ENCODE peak calls at places on chromosomes 7 and 10, in four cellular contexts. One of them, this sample, is unnamed.
A peak's percentile ranks its signal among the peaks of the same experiment; 100 is the strongest.

GRCh38 chr10:44949915-44950314 is 9.7 kb upstream of the RASSF4 start:
- DNase-seq in amniotic stem cell: no peak
- DNase-seq in kidney epithelial cell: no peak
- DNase-seq in activated naive CD4-positive, alpha-beta T cell: no peak
- DNase-seq in this sample: no peak

GRCh38 chr10:93746844-93747284 is 10.9 kb upstream of the LGI1 start:
- DNase-seq in amniotic stem cell: peak; percentile 98
- DNase-seq in activated naive CD4-positive, alpha-beta T cell: no peak
- DNase-seq in kidney epithelial cell: peak; percentile 94
- DNase-seq in this sample: no peak

GRCh38 chr10:79028056-79028430 is 40.7 kb upstream of the ZMIZ1 start:
- DNase-seq in amniotic stem cell: no peak
- DNase-seq in activated naive CD4-positive, alpha-beta T cell: no peak
- DNase-seq in kidney epithelial cell: no peak
- DNase-seq in this sample: no peak

GRCh38 chr7:30708983-30709382 is 26.7 kb upstream of the CRHR2 start:
- DNase-seq in activated naive CD4-positive, alpha-beta T cell: no peak
- DNase-seq in kidney epithelial cell: no peak
- DNase-seq in amniotic stem cell: no peak
- DNase-seq in this sample: no peak

GRCh38 chr7:126727930-126728331 is 524.8 kb downstream of the GRM8 start:
- DNase-seq in amniotic stem cell: no peak
- DNase-seq in kidney epithelial cell: peak; percentile 5
- DNase-seq in activated naive CD4-positive, alpha-beta T cell: no peak
- DNase-seq in this sample: no peak

GRCh38 chr7:88539977-88540376 is 219.5 kb upstream of the ZNF804B start:
- DNase-seq in kidney epithelial cell: no peak
- DNase-seq in activated naive CD4-positive, alpha-beta T cell: no peak
- DNase-seq in amniotic stem cell: no peak
- DNase-seq in this sample: no peak

GRCh38 chr10:54853883-54854282 is 52.9 kb upstream of the PCDH15 start:
- DNase-seq in activated naive CD4-positive, alpha-beta T cell: no peak
- DNase-seq in amniotic stem cell: no peak
- DNase-seq in kidney epithelial cell: no peak
- DNase-seq in this sample: no peak

GRCh38 chr10:115871855-115872254 is 401.2 kb downstream of the GFRA1 start:
- DNase-seq in activated naive CD4-positive, alpha-beta T cell: no peak
- DNase-seq in kidney epithelial cell: no peak
- DNase-seq in amniotic stem cell: no peak
- DNase-seq in this sample: no peak

GRCh38 chr10:62959553-62959952 is 143.4 kb upstream of the EGR2 start:
- DNase-seq in kidney epithelial cell: no peak
- DNase-seq in amniotic stem cell: no peak
- DNase-seq in activated naive CD4-positive, alpha-beta T cell: no peak
- DNase-seq in this sample: no peak

GRCh38 chr10:97676770-97677581 is 10.1 kb downstream of the AVPI1 start:
- DNase-seq in kidney epithelial cell: no peak
- DNase-seq in amniotic stem cell: peak; percentile 13
- DNase-seq in activated naive CD4-positive, alpha-beta T cell: peak; percentile 32
- DNase-seq in this sample: peak; percentile 42

GRCh38 chr10:127922206-127922605 is 15.3 kb downstream of the PTPRE start:
- DNase-seq in kidney epithelial cell: no peak
- DNase-seq in amniotic stem cell: no peak
- DNase-seq in activated naive CD4-positive, alpha-beta T cell: no peak
- DNase-seq in this sample: no peak

GRCh38 chr7:50304911-50305621 is 550 bp downstream of the IKZF1 start:
- DNase-seq in kidney epithelial cell: no peak
- DNase-seq in activated naive CD4-positive, alpha-beta T cell: peak; percentile 66
- DNase-seq in amniotic stem cell: no peak
- DNase-seq in this sample: no peak

GRCh38 chr7:87328281-87328680 is 17.2 kb upstream of the CROT start:
- DNase-seq in kidney epithelial cell: no peak
- DNase-seq in activated naive CD4-positive, alpha-beta T cell: no peak
- DNase-seq in amniotic stem cell: no peak
- DNase-seq in this sample: no peak

GRCh38 chr10:178208-178607 is 43.0 kb downstream of the ZMYND11 start:
- DNase-seq in amniotic stem cell: no peak
- DNase-seq in kidney epithelial cell: peak; percentile 9
- DNase-seq in activated naive CD4-positive, alpha-beta T cell: no peak
- DNase-seq in this sample: peak; percentile 69

GRCh38 chr7:96786261-96786997 is 76.8 kb upstream of the SEM1 start:
- DNase-seq in kidney epithelial cell: no peak
- DNase-seq in activated naive CD4-positive, alpha-beta T cell: no peak
- DNase-seq in amniotic stem cell: no peak
- DNase-seq in this sample: no peak

GRCh38 chr7:129993275-129993674 is 40.5 kb upstream of the UBE2H start:
- DNase-seq in activated naive CD4-positive, alpha-beta T cell: no peak
- DNase-seq in amniotic stem cell: no peak
- DNase-seq in kidney epithelial cell: no peak
- DNase-seq in this sample: no peak

GRCh38 chr10:48227213-48227612 is 47.3 kb downstream of the FRMPD2 start:
- DNase-seq in activated naive CD4-positive, alpha-beta T cell: no peak
- DNase-seq in amniotic stem cell: no peak
- DNase-seq in kidney epithelial cell: no peak
- DNase-seq in this sample: no peak

GRCh38 chr10:86753638-86754434 is 2.6 kb upstream of the BMPR1A start:
- DNase-seq in kidney epithelial cell: no peak
- DNase-seq in amniotic stem cell: no peak
- DNase-seq in activated naive CD4-positive, alpha-beta T cell: no peak
- DNase-seq in this sample: no peak

GRCh38 chr10:117461766-117462423 is 80.7 kb upstream of the EMX2 start:
- DNase-seq in amniotic stem cell: no peak
- DNase-seq in kidney epithelial cell: peak; percentile 92
- DNase-seq in activated naive CD4-positive, alpha-beta T cell: no peak
- DNase-seq in this sample: no peak

GRCh38 chr7:129989466-129989865 is 36.7 kb upstream of the UBE2H start:
- DNase-seq in kidney epithelial cell: no peak
- DNase-seq in amniotic stem cell: no peak
- DNase-seq in activated naive CD4-positive, alpha-beta T cell: no peak
- DNase-seq in this sample: no peak